ENCODE peak calls at places on chromosomes 3 and 15, in six cellular contexts. O, A, P, F, K and L are unnamed samples.

GRCh38 chr15:41935566-41936020 is 36.8 kb downstream of the EHD4 start:
- DNase-seq in O (no peak), A (no peak), P (no peak), F (no peak), K (no peak), L (no peak)

GRCh38 chr3:169103941-169104340 is 559.6 kb downstream of the MECOM start:
- DNase-seq in O (no peak), A (no peak), P (no peak), F (no peak), K (no peak), L (no peak)

GRCh38 chr15:31801152-31801551 is 229.2 kb upstream of the CHRNA7 start:
- DNase-seq in O (no peak), A (no peak), P (no peak), F (no peak), K (no peak), L (no peak)

GRCh38 chr3:157429703-157430102 is 6.9 kb upstream of the PTX3 start:
- DNase-seq in O (no peak), A (no peak), P (no peak), F (peak; percentile 10), K (peak; percentile 83), L (no peak)

GRCh38 chr3:150783920-150784746 is 21.2 kb upstream of the SIAH2 start:
- DNase-seq in O (no peak), A (no peak), P (no peak), F (no peak), K (peak; percentile 85), L (no peak)

GRCh38 chr15:47870300-47870955 is 153.1 kb downstream of the SEMA6D start:
- DNase-seq in O (no peak), A (no peak), P (no peak), F (no peak), K (peak; percentile 78), L (no peak)

GRCh38 chr3:128763967-128764366 is 38.0 kb downstream of the RAB7A start:
- DNase-seq in O (no peak), A (no peak), P (no peak), F (no peak), K (no peak), L (no peak)

GRCh38 chr15:101684384-101684783 is 32.2 kb upstream of the TM2D3 start:
- DNase-seq in O (peak; percentile 57), A (peak; percentile 58), P (no peak), F (peak; percentile 86), K (peak; percentile 89), L (no peak)

GRCh38 chr3:69095636-69096035 is 10.9 kb downstream of the ARL6IP5 start:
- DNase-seq in O (no peak), A (no peak), P (no peak), F (peak; percentile 39), K (no peak), L (no peak)

GRCh38 chr3:120432105-120432860 is 18.5 kb downstream of the FSTL1 start:
- DNase-seq in O (no peak), A (no peak), P (no peak), F (peak; percentile 95), K (peak; percentile 85), L (no peak)

GRCh38 chr3:550481-550880 is 353.9 kb downstream of the CHL1 start:
- DNase-seq in O (no peak), A (no peak), P (no peak), F (no peak), K (no peak), L (no peak)

GRCh38 chr3:169091196-169091595 is 572.3 kb downstream of the MECOM start:
- DNase-seq in O (no peak), A (no peak), P (no peak), F (no peak), K (peak; percentile 79), L (no peak)

GRCh38 chr3:8985876-8986275 is 22.6 kb upstream of the RAD18 start:
- DNase-seq in O (no peak), A (no peak), P (no peak), F (no peak), K (no peak), L (no peak)

GRCh38 chr15:72382146-72382545 is 6.3 kb upstream of the HEXA start:
- DNase-seq in O (no peak), A (no peak), P (no peak), F (no peak), K (no peak), L (no peak)

GRCh38 chr3:63135362-63135761 is 142.7 kb upstream of the SYNPR start:
- DNase-seq in O (no peak), A (no peak), P (no peak), F (no peak), K (no peak), L (no peak)

GRCh38 chr3:17349093-17349492 is 393.3 kb downstream of the TBC1D5 start:
- DNase-seq in O (no peak), A (no peak), P (no peak), F (no peak), K (no peak), L (no peak)

GRCh38 chr15:52052076-52052935 is 33.3 kb downstream of the MAPK6 start:
- DNase-seq in O (no peak), A (no peak), P (no peak), F (no peak), K (peak; percentile 52), L (no peak)

GRCh38 chr3:120364821-120365220 is 15.7 kb upstream of the LRRC58 start:
- DNase-seq in O (no peak), A (no peak), P (no peak), F (no peak), K (peak; percentile 41), L (no peak)

GRCh38 chr3:74537164-74537563 is 77.3 kb downstream of the CNTN3 start:
- DNase-seq in O (peak; percentile 66), A (no peak), P (no peak), F (no peak), K (peak; percentile 87), L (no peak)

GRCh38 chr15:82117296-82117695 is 71.5 kb upstream of the MEX3B start:
- DNase-seq in O (no peak), A (no peak), P (no peak), F (no peak), K (no peak), L (no peak)

GRCh38 chr3:7800006-7800780 is 701.4 kb upstream of the LMCD1 start:
- DNase-seq in O (no peak), A (no peak), P (no peak), F (no peak), K (peak; percentile 27), L (no peak)

GRCh38 chr3:190562866-190563525 is 49.1 kb downstream of the IL1RAP start:
- DNase-seq in O (no peak), A (no peak), P (no peak), F (no peak), K (no peak), L (no peak)

GRCh38 chr3:133573054-133573628 is 345 bp upstream of the CDV3 start:
- DNase-seq in O (peak; percentile 100), A (peak; percentile 74), P (peak; percentile 99), F (peak; percentile 99), K (peak; percentile 100), L (peak; percentile 77)

GRCh38 chr3:44045476-44046275 is 196.0 kb upstream of the TOPAZ1 start:
- DNase-seq in O (no peak), A (no peak), P (no peak), F (no peak), K (peak; percentile 38), L (no peak)

GRCh38 chr15:71186267-71186666 is 71.0 kb downstream of the THSD4 start:
- DNase-seq in O (no peak), A (no peak), P (no peak), F (no peak), K (no peak), L (no peak)

GRCh38 chr3:46191730-46192129 is 16.4 kb downstream of the CCR1 start:
- DNase-seq in O (no peak), A (no peak), P (no peak), F (no peak), K (no peak), L (no peak)